ENCODE peak calls at places on chromosomes 3 and 15, in ten cellular contexts. H is NCI-H446; L is dermis microvascular lymphatic vessel endothelial cell; K is NCI-H748 treated with DMSO at 0.1 percent for 48 hours; T is activated CD8-positive, alpha-beta T cell treated with anti-CD3 and anti-CD28 coated beads, Interleukin-2, amount 10 ng/mL, durations not matched to agents 7 days and 5 days; V is Peyer's patch; I is NCI-H345; S is heart right ventricle; Z is RPMI8226; Q is GOT3. O is an unnamed sample.
A peak's percentile ranks its signal among the peaks of the same experiment; 100 is the strongest.

GRCh38 chr3:104368760-104369159 is 997.9 kb upstream of the ALCAM start:
- DNase-seq in H (no peak), L (no peak), K (no peak), T (no peak), V (no peak), I (no peak), S (no peak), Z (no peak), Q (no peak), O (no peak)

GRCh38 chr15:90097475-90097874 is 4.8 kb downstream of the IDH2 start:
- DNase-seq in H (no peak), L (peak; percentile 30), K (no peak), T (peak; percentile 86), V (no peak), I (no peak), S (no peak), Z (peak; percentile 91), Q (no peak), O (no peak)

GRCh38 chr3:172135766-172136729 is 96.7 kb downstream of the FNDC3B start:
- DNase-seq in H (no peak), L (no peak), K (no peak), T (no peak), V (no peak), I (no peak), S (no peak), Z (no peak), Q (no peak), O (peak; percentile 45)

GRCh38 chr15:101081900-101082299 is 162.7 kb downstream of the LRRK1 start:
- DNase-seq in H (no peak), L (no peak), K (no peak), T (no peak), V (no peak), I (no peak), S (no peak), Z (no peak), Q (no peak), O (no peak)

GRCh38 chr3:161770532-161771386 is 274.2 kb downstream of the OTOL1 start:
- DNase-seq in H (no peak), L (no peak), K (peak; percentile 34), T (no peak), V (no peak), I (no peak), S (no peak), Z (peak; percentile 49), Q (no peak), O (no peak)

GRCh38 chr3:125231895-125232294 is 19.3 kb upstream of the SLC12A8 start:
- DNase-seq in H (no peak), L (no peak), K (no peak), T (no peak), V (no peak), I (no peak), S (no peak), Z (no peak), Q (no peak), O (peak; percentile 84)

GRCh38 chr15:73748731-73749130 is 4.4 kb downstream of the INSYN1 start:
- DNase-seq in H (peak; percentile 17), L (no peak), K (no peak), T (no peak), V (no peak), I (no peak), S (no peak), Z (no peak), Q (no peak), O (no peak)

GRCh38 chr15:41424809-41425208 is 7.9 kb downstream of the RTF1 start:
- DNase-seq in H (no peak), L (no peak), K (no peak), T (no peak), V (no peak), I (no peak), S (no peak), Z (no peak), Q (no peak), O (no peak)

GRCh38 chr3:72237679-72238320 is 452.9 kb upstream of the PROK2 start:
- DNase-seq in H (no peak), L (no peak), K (no peak), T (no peak), V (no peak), I (no peak), S (no peak), Z (no peak), Q (no peak), O (no peak)

GRCh38 chr3:190120161-190121060 is at the start of gene P3H2:
- DNase-seq in H (no peak), L (peak; percentile 73), K (peak; percentile 53), T (peak; percentile 22), V (peak; percentile 76), I (peak; percentile 88), S (peak; percentile 80), Z (peak; percentile 73), Q (peak; percentile 68), O (peak; percentile 93)

GRCh38 chr3:160641675-160642330 is 35.2 kb upstream of the ARL14 start:
- DNase-seq in H (no peak), L (no peak), K (no peak), T (no peak), V (no peak), I (no peak), S (no peak), Z (no peak), Q (no peak), O (peak; percentile 81)

GRCh38 chr3:45414823-45415222 is 26.4 kb downstream of the LARS2 start:
- DNase-seq in H (no peak), L (no peak), K (no peak), T (no peak), V (no peak), I (no peak), S (no peak), Z (no peak), Q (no peak), O (no peak)

GRCh38 chr3:32897202-32897601 is 54.2 kb upstream of the CCR4 start:
- DNase-seq in H (no peak), L (no peak), K (no peak), T (no peak), V (no peak), I (no peak), S (no peak), Z (no peak), Q (no peak), O (no peak)

GRCh38 chr15:79562538-79563298 is 130.6 kb downstream of the MINAR1 start:
- DNase-seq in H (no peak), L (no peak), K (no peak), T (no peak), V (no peak), I (no peak), S (no peak), Z (no peak), Q (no peak), O (no peak)

GRCh38 chr15:59313703-59314332 is 58.9 kb downstream of the MYO1E start:
- DNase-seq in H (no peak), L (no peak), K (peak; percentile 47), T (no peak), V (peak; percentile 85), I (peak; percentile 79), S (peak; percentile 63), Z (peak; percentile 89), Q (no peak), O (no peak)

GRCh38 chr3:47578691-47579632 is at the start of gene CSPG5:
- DNase-seq in H (peak; percentile 29), L (no peak), K (peak; percentile 3), T (peak; percentile 26), V (no peak), I (peak; percentile 42), S (peak; percentile 36), Z (peak; percentile 26), Q (no peak), O (no peak)

GRCh38 chr15:82047493-82048446 is 2.0 kb upstream of the MEX3B start:
- DNase-seq in H (no peak), L (no peak), K (no peak), T (no peak), V (peak; percentile 53), I (no peak), S (no peak), Z (peak; percentile 40), Q (no peak), O (peak; percentile 51)

GRCh38 chr3:119557874-119558264 is 1.5 kb downstream of the CD80 start:
- DNase-seq in H (no peak), L (no peak), K (no peak), T (peak; percentile 77), V (no peak), I (no peak), S (no peak), Z (no peak), Q (no peak), O (no peak)

GRCh38 chr3:68878322-68878721 is 54.0 kb downstream of the TAFA4 start:
- DNase-seq in H (peak; percentile 40), L (no peak), K (no peak), T (no peak), V (no peak), I (no peak), S (no peak), Z (peak; percentile 13), Q (no peak), O (peak; percentile 29)

GRCh38 chr3:65439641-65440040 is 599.1 kb downstream of the MAGI1 start:
- DNase-seq in H (peak; percentile 60), L (peak; percentile 27), K (peak; percentile 57), T (no peak), V (peak; percentile 60), I (peak; percentile 27), S (peak; percentile 44), Z (peak; percentile 35), Q (no peak), O (peak; percentile 59)

GRCh38 chr3:175518459-175518858 is 659.3 kb downstream of the NAALADL2 start:
- DNase-seq in H (no peak), L (no peak), K (no peak), T (no peak), V (no peak), I (no peak), S (no peak), Z (peak; percentile 65), Q (no peak), O (no peak)

GRCh38 chr3:118817748-118818165 is 216.9 kb downstream of the IGSF11 start:
- DNase-seq in H (peak; percentile 82), L (peak; percentile 20), K (peak; percentile 15), T (peak; percentile 59), V (no peak), I (peak; percentile 48), S (no peak), Z (peak; percentile 65), Q (no peak), O (peak; percentile 40)

GRCh38 chr3:111548060-111548459 is 6.1 kb downstream of the CD96 start:
- DNase-seq in H (no peak), L (no peak), K (no peak), T (no peak), V (no peak), I (no peak), S (no peak), Z (no peak), Q (no peak), O (no peak)

GRCh38 chr3:147775411-147775810 is 366.2 kb downstream of the ZIC1 start:
- DNase-seq in H (no peak), L (no peak), K (no peak), T (no peak), V (no peak), I (no peak), S (no peak), Z (no peak), Q (no peak), O (no peak)

GRCh38 chr15:40483919-40484318 is 13.1 kb downstream of the CHST14 start:
- DNase-seq in H (no peak), L (no peak), K (no peak), T (no peak), V (no peak), I (no peak), S (no peak), Z (no peak), Q (no peak), O (no peak)

GRCh38 chr15:79381593-79381992 is 50.5 kb upstream of the MINAR1 start:
- DNase-seq in H (no peak), L (no peak), K (peak; percentile 28), T (no peak), V (no peak), I (no peak), S (no peak), Z (no peak), Q (no peak), O (no peak)

GRCh38 chr15:32746116-32746857 is 28.5 kb downstream of the GREM1 start:
- DNase-seq in H (no peak), L (no peak), K (no peak), T (no peak), V (no peak), I (no peak), S (no peak), Z (no peak), Q (no peak), O (no peak)

GRCh38 chr3:127409421-127410136 is 121.7 kb upstream of the PRR20G start:
- DNase-seq in H (no peak), L (no peak), K (no peak), T (no peak), V (no peak), I (no peak), S (no peak), Z (no peak), Q (no peak), O (no peak)